ENCODE peak calls at places on chromosome 5, in four cellular contexts. U is NCI-H1694 treated with DMSO at 0.1 percent for 48 hours, J is transverse colon, Q is SJSA1. K is an unnamed sample.

GRCh38 chr5:153983885-153984284 is 54.8 kb downstream of the FAM114A2 start:
- DNase-seq in Q (no peak), J (no peak), U (no peak), K (no peak)

GRCh38 chr5:76294573-76294972 is 108.5 kb upstream of the IQGAP2 start:
- DNase-seq in U (no peak), Q (no peak), J (no peak), K (peak)

GRCh38 chr5:173329370-173330150 is 1.3 kb upstream of the STC2 start:
- DNase-seq in J (no peak), U (no peak), Q (no peak), K (no peak)

GRCh38 chr5:171808951-171809350 is 23.3 kb downstream of the SMIM23 start:
- DNase-seq in J (no peak), U (no peak), Q (no peak), K (no peak)

GRCh38 chr5:156802501-156802900 is 47.6 kb upstream of the PPP1R2B start:
- DNase-seq in Q (no peak), U (no peak), J (no peak), K (no peak)

GRCh38 chr5:178502401-178503100 is 87.6 kb downstream of the COL23A1 start:
- DNase-seq in Q (no peak), U (no peak), J (no peak), K (no peak)

GRCh38 chr5:180595381-180596114 is 4.2 kb upstream of the SCGB3A1 start:
- DNase-seq in J (no peak), U (no peak), Q (no peak), K (no peak)

GRCh38 chr5:138702166-138702826 is 50.9 kb upstream of the CTNNA1 start:
- DNase-seq in Q (no peak), U (no peak), J (no peak), K (no peak)

GRCh38 chr5:124932791-124933600 is 186.6 kb upstream of the ZNF608 start:
- DNase-seq in J (peak), Q (no peak), U (no peak), K (no peak)

GRCh38 chr5:73592546-73592945 is 27.0 kb downstream of the UTP15 start:
- DNase-seq in U (no peak), Q (no peak), J (no peak), K (no peak)

GRCh38 chr5:124806026-124806856 is 59.8 kb upstream of the ZNF608 start:
- DNase-seq in J (peak), U (peak), Q (peak), K (peak)

K was measured in brain pericyte.